ENCODE peak calls at places on chromosomes 7 and 10, in six cellular contexts. B is fibroblast of lung; A is cardiac muscle cell; M is endodermal cell; F is PC-3; Y is effector memory CD4-positive, alpha-beta T cell. H is an unnamed sample. For H3K36me3, the result is how much of the 10 kb centered on the place peaks cover.

GRCh38 chr10:50416181-50416824 is 165.0 kb upstream of the ASAH2 start:
- DNase-seq in B (no peak), A (no peak), M (no peak), F (no peak), Y (no peak), H (no peak)

GRCh38 chr10:770975-771374 is 81.5 kb upstream of the DIP2C start:
- DNase-seq in B (no peak), A (no peak), M (no peak), F (no peak), Y (no peak), H (no peak)

GRCh38 chr10:43961523-43962345 is 313.1 kb upstream of the ZNF32 start:
- DNase-seq in B (peak), A (no peak), M (peak), F (no peak), Y (no peak), H (no peak)

GRCh38 chr10:29841724-29842649 is 207.2 kb upstream of the SVIL start:
- DNase-seq in B (peak), A (peak), M (peak), F (peak), Y (no peak), H (no peak)

GRCh38 chr10:29131952-29132820 is 156.7 kb upstream of the LYZL1 start:
- DNase-seq in B (peak), A (no peak), M (no peak), F (peak), Y (no peak), H (no peak)

GRCh38 chr7:33728779-33729646 is 176.3 kb upstream of the BMPER start:
- DNase-seq in B (no peak), A (no peak), M (no peak), F (no peak), Y (no peak), H (no peak)

GRCh38 chr7:98831641-98832221 is 38.1 kb downstream of the TMEM130 start:
- DNase-seq in B (no peak), A (no peak), M (peak), F (peak), Y (no peak), H (peak)

GRCh38 chr10:97475936-97476594 is 22.2 kb downstream of the MMS19 start:
- DNase-seq in B (peak), A (no peak), M (no peak), F (no peak), Y (no peak), H (no peak)

GRCh38 chr7:14197280-14197679 is 207.8 kb upstream of the ETV1 start:
- DNase-seq in B (peak), A (peak), M (no peak), F (no peak), Y (no peak), H (no peak)

GRCh38 chr7:6589829-6590644 is at the start of gene INTS15:
- DNase-seq in B (peak), A (peak), M (peak), F (peak), Y (peak), H (peak)

GRCh38 chr7:47497367-47498096 is 84.4 kb downstream of the TNS3 start:
- DNase-seq in B (no peak), A (no peak), M (no peak), F (no peak), Y (no peak), H (no peak)

GRCh38 chr10:119393845-119394244 is 148.7 kb downstream of the RGS10 start:
- DNase-seq in B (no peak), A (no peak), M (no peak), F (no peak), Y (no peak), H (no peak)

GRCh38 chr7:95501261-95501816 is 15.6 kb downstream of the ASB4 start:
- DNase-seq in B (peak), A (no peak), M (no peak), F (peak), Y (no peak), H (no peak)

GRCh38 chr10:80504897-80505465 is 32.7 kb upstream of the SH2D4B start:
- DNase-seq in B (no peak), A (no peak), M (no peak), F (no peak), Y (no peak), H (no peak)

GRCh38 chr7:55092186-55092976 is 73.6 kb downstream of the EGFR start:
- DNase-seq in B (peak), A (no peak), M (no peak), F (no peak), Y (no peak), H (no peak)

GRCh38 chr7:72435366-72435765 is 23.2 kb upstream of the CALN1 start:
- DNase-seq in B (no peak), A (no peak), M (no peak), F (no peak), Y (no peak), H (no peak)

GRCh38 chr10:47146571-47146970 is 153.4 kb upstream of the GDF10 start:
- DNase-seq in B (no peak), A (no peak), M (no peak), F (no peak), Y (no peak), H (no peak)

GRCh38 chr7:158827411-158828342 is 1.6 kb downstream of the ESYT2 start:
- DNase-seq in B (peak), A (no peak), M (no peak), F (peak), Y (no peak), H (peak)

GRCh38 chr7:35019801-35020200 is 17.5 kb downstream of the DPY19L1 start:
- DNase-seq in B (no peak), A (no peak), M (no peak), F (no peak), Y (no peak), H (no peak)

GRCh38 chr7:43296306-43296705 is 183.9 kb downstream of the HECW1 start:
- DNase-seq in B (no peak), A (no peak), M (peak), F (no peak), Y (no peak), H (no peak)

GRCh38 chr7:166370-167060 is 25.9 kb upstream of the FAM20C start:
- DNase-seq in B (no peak), A (no peak), M (no peak), F (no peak), Y (no peak), H (no peak)

GRCh38 chr10:132094581-132095234 is 29.0 kb downstream of the JAKMIP3 start:
- DNase-seq in B (no peak), A (no peak), M (peak), F (peak), Y (no peak), H (no peak)

GRCh38 chr10:34736976-34737771 is 77.9 kb downstream of the PARD3 start:
- DNase-seq in B (no peak), A (no peak), M (no peak), F (no peak), Y (no peak), H (no peak)

GRCh38 chr7:78924581-78924980 is 528.9 kb downstream of the MAGI2 start:
- DNase-seq in B (peak), A (peak), M (no peak), F (peak), Y (no peak), H (no peak)

GRCh38 chr7:72268826-72269225 is 143.3 kb downstream of the CALN1 start:
- DNase-seq in B (no peak), A (no peak), M (no peak), F (no peak), Y (no peak), H (no peak)

GRCh38 chr7:108845960-108846359 is 276.3 kb downstream of the DNAJB9 start:
- DNase-seq in B (no peak), A (no peak), M (no peak), F (no peak), Y (no peak), H (no peak)

GRCh38 chr10:101226888-101227736 is 2.2 kb downstream of the LBX1 start:
- DNase-seq in B (no peak), A (no peak), M (peak), F (no peak), Y (no peak), H (no peak)

GRCh38 chr10:36555036-36555435 is 570.4 kb upstream of the ANKRD30A start:
- DNase-seq in B (no peak), A (no peak), M (no peak), F (no peak), Y (no peak), H (no peak)

GRCh38 chr10:94105226-94105625 is 111.5 kb downstream of the PLCE1 start:
- DNase-seq in B (no peak), A (no peak), M (peak), F (no peak), Y (no peak), H (no peak)

GRCh38 chr7:159036916-159037605 is 107.6 kb downstream of the VIPR2 start:
- DNase-seq in B (no peak), A (no peak), M (peak), F (no peak), Y (no peak), H (no peak)

GRCh38 chr10:67648613-67649229 is 47.3 kb downstream of the CTNNA3 start:
- DNase-seq in B (no peak), A (no peak), M (no peak), F (no peak), Y (no peak), H (no peak)

GRCh38 chr7:84362828-84363227 is 168.2 kb upstream of the SEMA3A start:
- DNase-seq in B (no peak), A (no peak), M (no peak), F (peak), Y (no peak), H (no peak)

GRCh38 chr7:37445064-37445723 is 3.5 kb downstream of the ELMO1 start:
- DNase-seq in B (no peak), A (no peak), M (no peak), F (no peak), Y (no peak), H (no peak)

GRCh38 chr7:82599910-82600309 is 156.3 kb upstream of the CACNA2D1 start:
- DNase-seq in B (no peak), A (no peak), M (no peak), F (no peak), Y (no peak), H (no peak)

DNA sequence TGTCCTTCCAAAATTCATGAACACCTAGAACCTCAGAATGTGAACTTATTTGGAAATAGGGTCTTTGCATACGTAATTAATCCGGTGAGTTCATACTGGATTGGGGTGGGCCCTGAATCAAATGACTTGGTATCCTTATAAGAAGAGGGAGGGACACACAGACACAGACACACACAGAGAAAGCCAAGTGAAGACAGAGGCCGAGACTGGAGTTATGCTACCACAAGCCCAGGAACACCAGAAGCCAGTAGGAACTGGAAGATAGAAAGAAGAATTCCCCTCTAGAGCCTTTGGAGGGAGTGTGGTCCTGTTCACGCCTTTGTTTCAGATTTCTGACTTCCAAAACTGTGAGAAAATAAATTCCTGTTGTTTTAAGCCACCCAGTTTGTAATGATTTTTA is 17.1 kb upstream of the PHF14 start:
- DNase-seq in B (no peak), A (no peak), M (no peak), F (no peak), Y (no peak), H (no peak)
- H3K36me3 ChIP-seq in B (under half), A (under half), M (under half), F (under half), Y (under half), H (under half)

GRCh38 chr7:130838738-130839137 is 104.7 kb upstream of the KLF14 start:
- DNase-seq in B (peak), A (no peak), M (no peak), F (peak), Y (no peak), H (no peak)
- H3K27ac ChIP-seq in B (peak), A (no peak), M (no peak), F (peak), Y (no peak), H (no peak)

GRCh38 chr7:100819586-100819985 is 7.7 kb downstream of the EPHB4 start:
- DNase-seq in B (no peak), A (no peak), M (no peak), F (no peak), Y (no peak), H (no peak)
- H3K36me3 ChIP-seq in B (under half), A (under half), M (half or more), F (under half), Y (under half), H (under half)

GRCh38 chr10:104641150-104642000 is at the start of gene SORCS3:
- DNase-seq in B (peak), A (peak), M (peak), F (no peak), Y (no peak), H (no peak)

GRCh38 chr10:104638861-104639594 is 2.1 kb upstream of the SORCS3 start:
- DNase-seq in B (no peak), A (peak), M (peak), F (no peak), Y (no peak), H (no peak)

GRCh38 chr10:104640339-104641149 is 546 bp upstream of the SORCS3 start:
- DNase-seq in B (no peak), A (peak), M (peak), F (no peak), Y (no peak), H (no peak)

GRCh38 chr10:104642001-104642270 is 846 bp downstream of the SORCS3 start:
- DNase-seq in B (no peak), A (no peak), M (no peak), F (no peak), Y (no peak), H (no peak)

GRCh38 chr10:104639595-104640338 is 1.3 kb upstream of the SORCS3 start:
- DNase-seq in B (no peak), A (peak), M (peak), F (no peak), Y (no peak), H (no peak)
- H3K27ac ChIP-seq in B (no peak), A (no peak), M (no peak), F (no peak), Y (no peak), H (no peak)

GRCh38 chr7:73624669-73625001 is 313 bp upstream of the MLXIPL start:
- DNase-seq in B (no peak), A (no peak), M (no peak), F (no peak), Y (no peak), H (no peak)
- H3K36me3 ChIP-seq in B (under half), A (under half), M (under half), F (under half), Y (under half), H (under half)

DNA sequence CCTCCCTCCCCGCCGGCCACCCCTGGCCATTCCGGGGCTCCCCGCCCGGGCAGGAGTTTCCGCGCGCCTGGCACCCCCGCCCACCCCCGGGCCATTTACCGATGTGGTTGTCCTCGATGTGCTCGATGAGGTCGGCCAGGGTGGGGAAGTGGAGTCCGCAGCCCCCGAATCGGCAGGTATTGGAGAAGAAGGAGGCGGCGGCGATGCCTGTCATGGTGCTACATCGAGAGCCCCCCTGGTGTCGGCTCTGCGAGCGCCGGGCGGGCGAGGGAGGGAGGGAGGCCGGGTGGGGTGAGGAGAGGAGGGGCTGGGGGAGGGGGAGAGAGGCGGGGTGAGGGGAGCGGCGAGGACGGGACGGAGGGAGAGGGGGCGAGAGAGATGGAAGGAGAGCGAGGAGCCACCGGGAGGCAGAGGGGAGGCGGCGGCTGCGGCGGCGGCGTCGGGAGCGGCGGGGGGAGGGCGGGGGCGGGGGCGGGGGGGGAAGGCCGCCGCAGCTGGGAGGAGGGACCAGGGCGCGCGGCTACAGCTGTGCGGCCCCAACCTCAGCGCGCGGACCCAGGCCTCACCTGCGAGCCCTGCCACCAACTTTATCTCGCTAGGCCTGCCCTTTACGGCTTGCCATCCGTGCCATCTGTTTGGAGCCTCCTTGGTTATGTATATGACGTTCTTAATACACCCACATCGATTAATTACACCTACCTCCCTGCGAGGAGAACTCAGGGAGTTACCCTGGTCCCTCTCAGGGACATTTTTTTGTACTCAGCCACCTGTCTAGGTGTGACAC is at the start of gene JAZF1:
- DNase-seq in B (peak), A (peak), M (peak), F (peak), Y (peak), H (peak)
- H3K27ac ChIP-seq in B (no peak), A (no peak), M (no peak), F (no peak), Y (peak), H (peak)